ENCODE peak calls at places on chromosomes 1 and 21, in nine cellular contexts. H is ovary, A is heart left ventricle, W is suprapubic skin, G is A549, Q is body of pancreas, F is right lobe of liver, R is breast epithelium, X is IMR-90. B is an unnamed sample.

GRCh38 chr1:202291961-202292712 is 49.6 kb downstream of the UBE2T start:
- DNase-seq in F (no peak), X (peak), Q (no peak), R (no peak), G (peak), A (peak), H (no peak), W (no peak), B (no peak)

GRCh38 chr1:62333431-62333830 is 14.2 kb upstream of the KANK4 start:
- DNase-seq in A (no peak), R (no peak), W (no peak), Q (no peak), X (no peak), G (no peak), H (no peak), F (no peak), B (no peak)

GRCh38 chr1:184915463-184916080 is 58.7 kb downstream of the NIBAN1 start:
- DNase-seq in F (no peak), Q (no peak), A (no peak), W (no peak), X (peak), H (no peak), R (no peak), G (no peak), B (no peak)

GRCh38 chr1:156926175-156926574 is 5.7 kb downstream of the LRRC71 start:
- DNase-seq in G (no peak), R (peak), F (no peak), W (no peak), A (no peak), H (no peak), X (peak), Q (peak), B (peak)

GRCh38 chr21:31107871-31108270 is 69.6 kb upstream of the KRTAP19-8 start:
- DNase-seq in W (no peak), F (no peak), X (no peak), G (no peak), Q (peak), H (no peak), A (no peak), R (no peak), B (no peak)

GRCh38 chr1:46533179-46533864 is 18.1 kb downstream of the KNCN start:
- DNase-seq in H (peak), W (no peak), F (no peak), Q (peak), A (no peak), R (no peak), G (no peak), X (peak), B (no peak)

GRCh38 chr1:119448112-119448511 is 33.2 kb downstream of the HSD3B2 start:
- DNase-seq in R (no peak), X (no peak), F (no peak), W (no peak), H (no peak), A (no peak), G (no peak), Q (no peak), B (no peak)

GRCh38 chr1:191343816-191344215 is 814.4 kb upstream of the RGS18 start:
- DNase-seq in G (no peak), W (no peak), X (peak), Q (no peak), F (no peak), A (no peak), R (no peak), H (no peak), B (no peak)

GRCh38 chr1:208979776-208980175 is 603.7 kb upstream of the CAMK1G start:
- DNase-seq in R (no peak), A (no peak), H (no peak), Q (no peak), W (no peak), X (no peak), G (no peak), F (no peak), B (no peak)

GRCh38 chr1:43454270-43455011 is 710 bp upstream of the HYI start:
- DNase-seq in G (no peak), A (peak), W (peak), R (peak), H (no peak), Q (peak), F (peak), X (peak), B (no peak)
- TF ChIP-seq POLR2A in G (no peak), A (peak), W (no peak), R (no peak), H (no peak), Q (peak), F (peak), X (no peak), B (no peak)

DNA sequence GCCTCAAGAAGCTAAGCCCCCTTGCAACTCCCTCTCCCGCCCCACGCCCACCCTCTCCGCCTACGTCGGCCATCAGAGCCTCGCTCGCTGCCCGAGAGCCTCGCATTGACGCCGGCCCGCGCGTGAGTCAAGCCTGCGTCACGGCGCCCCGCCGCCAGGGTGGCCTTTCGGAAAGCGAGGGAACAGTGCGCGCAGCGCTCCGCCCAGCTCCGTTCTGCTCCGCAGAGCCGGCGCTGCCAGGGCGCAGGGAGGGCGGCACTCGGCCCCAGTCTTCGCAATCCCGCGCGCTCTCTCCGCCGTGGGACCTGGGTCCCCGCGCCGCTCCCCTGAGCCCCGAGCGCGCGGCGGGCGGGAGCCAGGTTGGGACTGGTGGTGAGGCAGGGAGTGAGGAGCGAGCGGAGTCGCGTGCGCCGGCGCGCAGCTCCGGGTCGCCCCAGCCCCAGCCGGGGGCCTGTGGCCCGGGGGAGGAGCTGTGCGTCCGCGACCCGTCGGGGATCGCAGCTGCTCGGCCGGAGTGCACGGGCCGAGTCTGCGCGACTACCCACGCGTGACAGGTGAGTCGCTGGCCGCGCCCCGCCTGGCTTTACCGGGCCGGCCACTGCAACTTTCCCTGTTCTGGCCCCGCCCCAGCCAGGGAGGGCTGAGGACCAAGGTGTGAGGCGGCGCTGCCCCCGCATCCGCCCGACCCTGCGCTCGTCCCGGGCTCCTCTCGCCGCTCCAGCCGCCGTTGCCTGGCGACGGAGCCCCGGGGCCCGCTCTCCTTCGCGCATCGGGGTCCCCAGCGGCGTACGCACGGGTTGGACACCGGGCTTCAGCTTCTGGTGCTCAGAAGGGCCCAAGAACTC is at the start of gene SLC6A17:
- DNase-seq in W (no peak), H (no peak), R (no peak), F (no peak), Q (no peak), G (peak), A (no peak), X (peak), B (no peak)
- H3K4me3 ChIP-seq in W (peak), H (no peak), R (no peak), F (no peak), Q (no peak), G (peak), A (peak), X (peak), B (no peak)

GRCh38 chr1:13746342-13746741 is 46.4 kb downstream of the PRDM2 start:
- DNase-seq in Q (no peak), R (no peak), W (no peak), X (no peak), G (no peak), H (no peak), F (no peak), A (no peak), B (no peak)

GRCh38 chr1:13749543-13750307 is 49.7 kb downstream of the PRDM2 start:
- DNase-seq in A (peak), G (peak), F (peak), R (no peak), X (peak), Q (peak), H (peak), W (peak), B (peak)

GRCh38 chr1:13751458-13751871 is 51.5 kb downstream of the PRDM2 start:
- DNase-seq in R (no peak), X (no peak), G (no peak), A (no peak), W (no peak), Q (no peak), H (no peak), F (no peak), B (no peak)

GRCh38 chr1:13751985-13752384 is 52.0 kb downstream of the PRDM2 start:
- DNase-seq in W (no peak), H (no peak), A (no peak), X (no peak), F (no peak), Q (no peak), R (no peak), G (no peak), B (no peak)

GRCh38 chr1:13748610-13749505 is 48.9 kb downstream of the PRDM2 start:
- DNase-seq in G (peak), F (peak), Q (peak), H (peak), A (peak), R (peak), W (peak), X (peak), B (peak)
- TF ChIP-seq POLR2A in G (peak), F (peak), Q (peak), H (peak), A (peak), R (no peak), W (peak), X (peak), B (peak)

GRCh38 chr1:27577504-27578188 is 26.3 kb downstream of the AHDC1 start:
- DNase-seq in R (no peak), A (no peak), G (no peak), F (no peak), Q (no peak), X (no peak), W (no peak), H (no peak), B (no peak)

GRCh38 chr1:27576846-27577245 is 27.1 kb downstream of the AHDC1 start:
- DNase-seq in F (no peak), R (no peak), Q (no peak), G (no peak), X (no peak), W (no peak), A (no peak), H (no peak), B (no peak)

GRCh38 chr1:27574001-27574781 is 29.8 kb downstream of the AHDC1 start:
- DNase-seq in F (no peak), Q (peak), H (no peak), G (no peak), A (peak), R (no peak), W (no peak), X (no peak), B (no peak)

GRCh38 chr1:27574871-27575831 is 28.8 kb downstream of the AHDC1 start:
- DNase-seq in X (peak), W (no peak), A (peak), F (no peak), H (peak), Q (peak), G (peak), R (peak), B (no peak)

DNA sequence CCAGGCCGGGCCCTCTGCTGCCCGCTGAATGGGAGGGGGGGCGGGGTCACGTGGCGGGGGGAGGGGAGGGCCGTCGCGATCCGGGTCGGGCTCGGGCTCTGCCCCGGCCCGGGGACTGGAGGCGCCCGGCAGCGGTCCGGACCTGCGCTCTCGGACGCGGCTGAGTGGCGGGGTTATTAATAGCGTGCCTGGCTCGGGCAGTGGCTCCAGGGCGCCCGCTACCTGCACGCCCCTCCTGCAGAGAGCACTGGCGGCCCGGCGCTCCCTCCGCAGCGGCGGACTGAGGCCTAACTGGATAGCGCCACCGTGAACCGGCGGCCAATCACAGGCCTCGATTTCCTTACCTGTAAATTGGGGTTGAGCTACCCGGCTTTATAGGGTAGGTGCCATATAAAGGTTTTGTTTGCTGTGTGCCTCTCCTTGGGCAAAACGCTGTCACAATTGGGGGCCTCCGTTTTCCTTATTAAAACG is 28.0 kb downstream of the AHDC1 start:
- DNase-seq in R (no peak), Q (peak), W (no peak), A (peak), X (no peak), F (peak), G (peak), H (peak), B (no peak)
- H3K4me3 ChIP-seq in R (peak), Q (no peak), W (peak), A (peak), X (peak), F (peak), G (peak), H (peak), B (no peak)

DNA sequence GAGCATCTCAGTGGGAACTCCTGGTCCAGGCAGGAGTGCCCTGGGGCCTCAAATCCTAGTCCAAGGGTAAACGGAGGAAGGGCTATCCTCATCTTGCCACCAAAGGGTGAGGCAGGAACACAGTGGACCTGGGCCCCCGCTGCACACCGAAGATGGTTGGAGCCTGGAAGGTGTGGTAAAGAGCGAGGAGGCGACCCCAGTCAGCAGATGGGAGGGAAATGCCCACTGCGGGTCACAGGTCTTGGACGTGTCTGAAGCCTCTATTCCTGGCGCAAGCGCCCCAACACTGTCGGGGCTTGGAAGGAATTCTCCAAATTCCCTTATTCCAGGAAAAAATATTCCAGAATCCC is 38.5 kb upstream of the SYNC start:
- DNase-seq in F (no peak), X (no peak), Q (no peak), H (no peak), W (no peak), R (no peak), A (no peak), G (no peak), B (no peak)
- TF ChIP-seq POLR2A in F (no peak), X (no peak), Q (no peak), H (no peak), W (no peak), R (no peak), A (no peak), G (no peak), B (no peak)

GRCh38 chr1:168137515-168137821 is 738 bp upstream of the GPR161 start:
- DNase-seq in G (no peak), Q (no peak), H (no peak), W (no peak), A (no peak), X (no peak), R (no peak), F (no peak), B (no peak)

GRCh38 chr1:168135982-168136708 is 585 bp downstream of the GPR161 start:
- DNase-seq in R (no peak), Q (peak), A (peak), F (no peak), H (peak), W (no peak), X (peak), G (no peak), B (no peak)

GRCh38 chr1:168136709-168137514 is at the start of gene GPR161:
- DNase-seq in W (peak), F (no peak), R (no peak), Q (peak), G (peak), A (peak), X (peak), H (peak), B (peak)

GRCh38 chr1:168134132-168135041 is 2.3 kb downstream of the GPR161 start:
- DNase-seq in F (no peak), R (no peak), Q (no peak), A (no peak), X (no peak), G (no peak), H (no peak), W (no peak), B (no peak)

DNA sequence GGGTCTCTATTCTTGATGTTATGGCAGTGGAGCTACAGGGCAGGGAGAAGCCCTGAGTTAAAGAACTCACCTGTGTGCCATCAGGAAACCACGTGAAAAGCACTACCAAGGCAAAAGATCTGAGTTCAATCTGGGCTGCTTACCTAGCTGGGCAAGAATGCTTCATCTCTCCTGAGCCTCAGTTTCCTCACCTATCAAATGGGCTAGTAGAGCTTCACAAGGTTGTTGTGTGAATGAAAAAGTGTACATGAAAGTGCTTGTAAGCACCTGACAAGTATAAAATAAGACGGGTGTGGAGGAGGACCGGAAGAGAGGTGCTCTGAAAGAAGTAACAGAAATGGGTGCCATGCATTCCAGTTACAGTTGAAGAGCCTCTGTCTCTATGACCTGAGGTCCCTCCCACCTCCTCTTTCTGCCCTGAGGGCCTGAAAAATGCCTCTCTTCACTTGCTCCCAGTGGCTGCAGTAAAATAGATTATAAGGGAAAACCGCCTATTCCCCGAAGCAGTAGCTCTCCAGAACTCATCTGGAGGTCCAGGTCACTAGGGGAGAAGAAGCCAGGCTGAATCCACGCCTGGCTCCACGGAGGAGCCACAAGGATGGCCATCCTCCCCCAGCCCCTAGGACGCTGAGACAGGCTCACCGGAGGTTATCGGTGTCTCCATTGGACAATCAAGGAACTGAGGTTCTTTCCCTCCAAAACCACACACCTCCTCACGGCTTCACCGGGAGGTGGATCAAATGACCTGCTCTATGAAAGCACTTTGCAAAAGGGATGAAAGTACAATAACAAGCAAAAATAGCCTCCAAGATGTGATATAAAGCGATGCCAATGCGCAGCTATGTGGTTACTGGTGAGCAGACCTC is 1.4 kb downstream of the GPR161 start:
- DNase-seq in G (no peak), F (no peak), Q (no peak), R (no peak), A (no peak), H (no peak), X (no peak), W (no peak), B (no peak)
- H3K4me3 ChIP-seq in G (peak), F (peak), Q (peak), R (peak), A (peak), H (peak), X (peak), W (peak), B (no peak)

GRCh38 chr1:222713091-222714012 is 988 bp downstream of the BROX start:
- DNase-seq in G (peak), H (peak), F (peak), R (peak), W (peak), X (peak), A (peak), Q (peak), B (peak)
- TF ChIP-seq POLR2A in G (peak), H (peak), F (no peak), R (peak), W (peak), X (peak), A (peak), Q (peak), B (no peak)

DNA sequence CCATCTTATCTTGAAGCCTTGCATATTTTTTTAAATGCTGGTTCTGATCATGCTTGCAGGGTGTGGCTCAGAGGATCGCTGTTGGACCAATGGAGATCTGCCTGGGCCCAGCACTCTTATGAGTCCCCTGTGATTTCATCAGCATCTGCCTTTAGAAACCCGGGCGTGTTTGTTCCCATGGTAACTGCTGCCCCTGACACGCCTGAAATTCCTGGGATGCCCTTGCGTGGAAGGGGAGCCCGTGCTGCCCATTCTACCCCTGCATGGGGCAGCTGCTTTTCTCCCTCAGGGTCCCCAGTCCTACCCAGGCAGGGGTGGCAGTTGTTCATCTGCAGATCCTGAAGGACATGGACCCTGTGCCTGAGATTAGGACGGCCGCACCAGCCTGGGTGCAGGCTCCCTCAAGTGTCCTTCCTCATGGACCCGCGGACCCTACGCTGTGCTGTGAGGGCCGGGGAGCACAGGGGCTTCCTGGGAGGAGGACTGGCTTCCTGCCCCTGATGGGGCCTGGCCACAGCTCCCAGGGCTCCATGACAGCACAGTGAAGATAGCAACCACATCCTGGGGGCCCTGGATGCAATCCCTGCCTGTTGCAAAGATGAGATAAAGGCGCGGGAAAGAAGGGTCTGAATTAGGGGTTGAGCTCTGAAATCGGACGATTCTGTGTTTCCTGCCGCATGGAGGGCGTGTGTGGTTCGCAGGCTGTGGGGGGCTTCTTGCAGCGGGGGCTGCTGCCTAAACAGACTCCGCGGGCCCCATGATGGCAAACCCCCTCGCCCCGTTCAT is 226.6 kb downstream of the SDCCAG8 start:
- DNase-seq in F (no peak), G (peak), Q (no peak), W (no peak), R (no peak), X (peak), H (no peak), A (no peak), B (no peak)
- H3K4me3 ChIP-seq in F (peak), G (no peak), Q (no peak), W (peak), R (peak), X (no peak), H (peak), A (no peak), B (no peak)

B was measured in lower leg skin.